ENCODE peak calls at places on chromosomes 1 and 21, in six cellular contexts. F is fibroblast of lung, X is neural progenitor cell, I is neural crest cell, H is H1, O is Daoy. C is an unnamed sample.

GRCh38 chr1:97353094-97353493 is 567.7 kb downstream of the DPYD start:
- DNase-seq in H (no peak), O (no peak), I (no peak), X (peak), F (no peak), C (peak)

GRCh38 chr1:109113787-109114568 is at the start of gene ELAPOR1:
- DNase-seq in X (peak), O (peak), I (peak), H (peak), F (no peak), C (peak)

GRCh38 chr21:41806773-41807172 is 39.9 kb upstream of the RIPK4 start:
- DNase-seq in F (no peak), I (no peak), X (no peak), O (no peak), H (no peak), C (no peak)

GRCh38 chr1:228140724-228141081 is 624 bp downstream of the GUK1 start:
- DNase-seq in X (no peak), I (no peak), H (no peak), O (no peak), F (no peak), C (no peak)

GRCh38 chr1:88701275-88701674 is 17.2 kb downstream of the PKN2 start:
- DNase-seq in F (no peak), H (no peak), X (no peak), O (no peak), I (no peak), C (no peak)

GRCh38 chr1:4079815-4080214 is 179.7 kb upstream of the C1orf174 start:
- DNase-seq in H (no peak), X (no peak), I (no peak), O (no peak), F (no peak), C (no peak)

GRCh38 chr1:111990878-111991760 is 1.7 kb upstream of the KCND3 start:
- DNase-seq in F (peak), I (peak), O (peak), H (peak), X (peak), C (peak)

GRCh38 chr21:33267250-33267649 is 1.1 kb downstream of the IL10RB start:
- DNase-seq in X (no peak), H (no peak), O (no peak), F (no peak), I (no peak), C (no peak)

GRCh38 chr1:2228684-2229031 is 539 bp downstream of the SKI start:
- DNase-seq in I (no peak), O (peak), X (no peak), F (peak), H (no peak), C (no peak)

GRCh38 chr1:76381450-76382108 is 307.0 kb downstream of the ST6GALNAC3 start:
- DNase-seq in X (no peak), H (no peak), I (no peak), F (peak), O (no peak), C (no peak)

GRCh38 chr1:181626252-181626938 is 143.1 kb downstream of the CACNA1E start:
- DNase-seq in H (no peak), I (no peak), O (no peak), X (no peak), F (no peak), C (no peak)

GRCh38 chr1:202012544-202013478 is 2.4 kb downstream of the ELF3 start:
- DNase-seq in X (no peak), I (no peak), H (no peak), F (no peak), O (no peak), C (no peak)